ENCODE peak calls at places on chromosomes 16 and 17, in ten cellular contexts. Q is A673, J is MM.1S, W is GM23248, P is K562, O is GM23338, X is PC-3, V is PC-9, C is fibroblast of lung, Y is GM12878. F is an unnamed sample.

GRCh38 chr16:76360384-76360783 is 83.2 kb downstream of the CNTNAP4 start:
- DNase-seq in Y (no peak), J (no peak), P (no peak), X (no peak), Q (no peak), C (no peak), O (no peak), V (no peak), W (no peak), F (no peak)

GRCh38 chr17:2335726-2336214 is 487 bp downstream of the TSR1 start:
- DNase-seq in P (no peak), V (peak), Q (no peak), J (no peak), W (peak), X (no peak), C (peak), Y (no peak), O (peak), F (peak)

GRCh38 chr17:50637829-50638571 is 3.3 kb downstream of the ABCC3 start:
- DNase-seq in Q (no peak), P (no peak), W (no peak), O (no peak), Y (no peak), V (no peak), C (no peak), X (peak), J (no peak), F (no peak)

GRCh38 chr17:5825717-5826330 is 241.5 kb upstream of the NLRP1 start:
- DNase-seq in P (no peak), C (peak), X (peak), Q (no peak), J (no peak), Y (no peak), W (no peak), V (no peak), O (no peak), F (no peak)

GRCh38 chr16:84315422-84315821 is 20.7 kb downstream of the WFDC1 start:
- DNase-seq in W (peak), Q (no peak), X (peak), J (no peak), Y (no peak), C (no peak), P (no peak), V (no peak), O (no peak), F (no peak)

GRCh38 chr17:73393381-73393780 is 81.6 kb upstream of the CDC42EP4 start:
- DNase-seq in O (no peak), P (no peak), J (no peak), Y (no peak), C (no peak), X (no peak), V (no peak), W (no peak), Q (no peak), F (no peak)

GRCh38 chr16:21611178-21611545 is 11.8 kb downstream of the METTL9 start:
- DNase-seq in Q (no peak), C (no peak), W (peak), O (no peak), X (peak), V (no peak), J (no peak), Y (no peak), P (no peak), F (no peak)

GRCh38 chr16:282944-283744 is at the start of gene PDIA2:
- DNase-seq in J (no peak), X (no peak), W (no peak), Q (no peak), O (no peak), P (no peak), V (no peak), C (no peak), Y (no peak), F (no peak)

GRCh38 chr16:559021-559380 is 1.2 kb upstream of the PRR35 start:
- DNase-seq in Q (no peak), O (no peak), W (no peak), J (no peak), X (no peak), P (no peak), V (no peak), Y (no peak), C (no peak), F (no peak)

GRCh38 chr17:45111838-45112237 is 20.5 kb downstream of the PLCD3 start:
- DNase-seq in V (no peak), O (no peak), W (no peak), J (no peak), P (no peak), Q (no peak), X (no peak), Y (no peak), C (no peak), F (no peak)

GRCh38 chr17:39929657-39930407 is 2.3 kb downstream of the LRRC3C start:
- DNase-seq in X (peak), W (peak), O (no peak), J (no peak), Y (no peak), C (peak), Q (no peak), P (no peak), V (peak), F (no peak)

GRCh38 chr16:84368327-84368996 is at the start of gene ATP2C2:
- DNase-seq in C (no peak), W (no peak), J (no peak), Y (no peak), V (peak), Q (no peak), O (peak), P (no peak), X (peak), F (peak)

GRCh38 chr17:63647065-63647725 is 25.0 kb downstream of the MAP3K3 start:
- DNase-seq in O (no peak), W (peak), Y (no peak), J (no peak), V (peak), C (peak), Q (no peak), X (peak), P (no peak), F (no peak)

GRCh38 chr16:14640538-14640937 is 7.8 kb downstream of the BFAR start:
- DNase-seq in Q (no peak), Y (no peak), X (no peak), J (no peak), V (no peak), W (no peak), O (no peak), C (no peak), P (no peak), F (no peak)

GRCh38 chr17:13114601-13115024 is 96.8 kb upstream of the ELAC2 start:
- DNase-seq in Q (peak), Y (no peak), P (peak), V (no peak), X (peak), O (peak), W (peak), C (peak), J (no peak), F (peak)

GRCh38 chr16:67260426-67261063 is 11.8 kb downstream of the SLC9A5 start:
- DNase-seq in W (peak), V (peak), J (peak), X (peak), O (peak), P (peak), C (peak), Q (no peak), Y (no peak), F (peak)

GRCh38 chr17:1577186-1577585 is 14.6 kb upstream of the PITPNA start:
- DNase-seq in C (peak), Q (peak), W (peak), P (no peak), V (peak), X (peak), J (no peak), O (peak), Y (no peak), F (no peak)

GRCh38 chr17:67245694-67246397 is 850 bp upstream of the HELZ start:
- DNase-seq in X (peak), J (no peak), Q (no peak), W (peak), O (peak), V (peak), P (peak), C (no peak), Y (no peak), F (peak)

GRCh38 chr17:47220531-47220999 is 11.4 kb downstream of the MYL4 start:
- DNase-seq in X (no peak), Q (no peak), Y (no peak), O (no peak), V (no peak), W (no peak), J (no peak), C (peak), P (no peak), F (no peak)

GRCh38 chr17:51224615-51225262 is 35.1 kb downstream of the MBTD1 start:
- DNase-seq in C (no peak), V (no peak), W (no peak), Y (no peak), J (no peak), X (no peak), Q (peak), P (no peak), O (no peak), F (no peak)

GRCh38 chr17:78915872-78916632 is 9.1 kb downstream of the TIMP2 start:
- DNase-seq in X (peak), Y (no peak), O (no peak), P (no peak), C (peak), W (peak), V (peak), Q (no peak), J (no peak), F (no peak)

GRCh38 chr16:4067262-4068001 is 48.8 kb downstream of the ADCY9 start:
- DNase-seq in Y (no peak), W (peak), X (no peak), Q (no peak), C (peak), V (no peak), O (no peak), J (no peak), P (no peak), F (no peak)

GRCh38 chr17:64448665-64449512 is at the start of gene MILR1:
- DNase-seq in V (peak), Y (peak), O (no peak), X (peak), Q (no peak), P (peak), J (peak), W (peak), C (peak), F (no peak)

GRCh38 chr17:22669721-22670120 is 977.4 kb downstream of the KCNJ18 start:
- DNase-seq in Y (no peak), V (no peak), O (no peak), X (peak), P (no peak), W (peak), C (no peak), J (no peak), Q (no peak), F (no peak)

GRCh38 chr17:3448059-3448630 is 14.5 kb upstream of the OR1E2 start:
- DNase-seq in O (no peak), X (no peak), V (no peak), Y (no peak), W (no peak), Q (no peak), P (no peak), C (no peak), J (no peak), F (no peak)

GRCh38 chr17:74201250-74201649 is 2.2 kb upstream of the RPL38 start:
- DNase-seq in Q (peak), V (no peak), Y (no peak), P (peak), O (no peak), C (no peak), X (peak), W (peak), J (no peak), F (no peak)

GRCh38 chr17:81069084-81069645 is 34.2 kb downstream of the BAIAP2 start:
- DNase-seq in V (no peak), P (no peak), X (no peak), Y (no peak), O (no peak), C (no peak), W (no peak), J (no peak), Q (no peak), F (no peak)

GRCh38 chr16:47026492-47026891 is 53.0 kb upstream of the DNAJA2 start:
- DNase-seq in P (no peak), X (no peak), Y (no peak), C (no peak), J (peak), V (no peak), Q (no peak), O (no peak), W (no peak), F (no peak)

GRCh38 chr17:8995711-8996110 is 25.6 kb upstream of the NTN1 start:
- DNase-seq in V (peak), W (no peak), J (no peak), X (no peak), C (no peak), P (no peak), Q (no peak), O (peak), Y (no peak), F (peak)

GRCh38 chr16:23186171-23186570 is 3.6 kb downstream of the SCNN1G start:
- DNase-seq in C (no peak), P (no peak), O (peak), V (no peak), Q (no peak), J (no peak), Y (no peak), X (no peak), W (no peak), F (no peak)

GRCh38 chr17:50712641-50713296 is 5.1 kb upstream of the ANKRD40 start:
- DNase-seq in Y (no peak), X (no peak), J (no peak), Q (no peak), P (no peak), O (no peak), W (no peak), V (no peak), C (no peak), F (no peak)

GRCh38 chr17:11742891-11743290 is 144.6 kb downstream of the DNAH9 start:
- DNase-seq in W (no peak), P (no peak), C (no peak), O (peak), Y (no peak), V (no peak), X (no peak), Q (peak), J (no peak), F (peak)

GRCh38 chr17:11736613-11737289 is 138.5 kb downstream of the DNAH9 start:
- DNase-seq in Q (no peak), P (peak), C (no peak), V (no peak), Y (no peak), W (no peak), X (no peak), J (peak), O (no peak), F (no peak)

GRCh38 chr17:11739848-11740247 is 141.6 kb downstream of the DNAH9 start:
- DNase-seq in P (no peak), Q (no peak), C (no peak), J (no peak), W (no peak), O (no peak), Y (no peak), V (no peak), X (no peak), F (no peak)

GRCh38 chr17:11737290-11737679 is 139.0 kb downstream of the DNAH9 start:
- DNase-seq in V (no peak), J (peak), W (no peak), Q (no peak), P (no peak), C (no peak), O (no peak), Y (no peak), X (no peak), F (no peak)

DNA sequence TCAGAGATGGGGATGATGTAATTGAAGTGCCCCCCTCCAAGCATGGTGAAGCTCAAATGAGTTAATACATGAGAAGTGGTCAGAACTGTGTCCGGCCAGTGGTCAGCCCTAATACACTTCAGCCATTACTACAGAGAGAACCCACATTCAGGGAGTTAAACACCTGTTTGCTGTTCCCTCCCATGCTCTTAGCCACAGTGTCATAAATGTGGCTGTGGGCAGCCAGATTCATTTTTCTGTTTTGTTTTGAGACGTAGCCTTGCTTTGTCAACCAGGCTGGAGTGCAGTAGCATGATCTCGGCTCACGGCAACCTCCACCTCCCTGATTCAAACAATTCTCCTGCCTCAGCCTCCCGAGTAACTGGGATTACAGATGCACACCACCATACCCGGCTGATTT is 139.9 kb downstream of the DNAH9 start:
- DNase-seq in P (no peak), J (peak), W (no peak), C (no peak), X (no peak), Y (no peak), O (no peak), Q (no peak), V (no peak), F (no peak)
- H3K27ac ChIP-seq in P (no peak), J (peak), W (no peak), C (no peak), X (no peak), Y (no peak), O (no peak), Q (no peak), V (no peak), F (no peak)

GRCh38 chr16:56195151-56195550 is 3.9 kb downstream of the GNAO1 start:
- DNase-seq in V (peak), O (no peak), Y (no peak), C (peak), Q (no peak), W (no peak), P (no peak), J (no peak), X (peak), F (no peak)
- TF ChIP-seq EZH2 in V (no peak), O (no peak), Y (no peak), C (no peak), Q (no peak), W (no peak), P (no peak), J (no peak), X (no peak), F (no peak)

GRCh38 chr16:51151951-51152663 is 1.0 kb upstream of the SALL1 start:
- DNase-seq in O (peak), V (no peak), Y (no peak), Q (peak), C (peak), P (no peak), J (no peak), X (no peak), W (peak), F (peak)
- H3K4me3 ChIP-seq in O (peak), V (no peak), Y (no peak), Q (peak), C (peak), P (no peak), J (no peak), X (no peak), W (peak), F (peak)

GRCh38 chr17:75570034-75570676 is 17.4 kb upstream of the MYO15B start:
- DNase-seq in Y (no peak), J (no peak), X (no peak), O (no peak), V (no peak), C (no peak), Q (no peak), W (no peak), P (no peak), F (no peak)

GRCh38 chr17:75571885-75572215 is 15.8 kb upstream of the MYO15B start:
- DNase-seq in X (no peak), C (no peak), O (no peak), Y (no peak), V (no peak), J (no peak), W (no peak), P (no peak), Q (no peak), F (no peak)

GRCh38 chr17:75572713-75573539 is 14.7 kb upstream of the MYO15B start:
- DNase-seq in Q (no peak), Y (no peak), O (no peak), X (no peak), W (no peak), J (no peak), P (no peak), C (no peak), V (no peak), F (no peak)

GRCh38 chr17:75570772-75571171 is 16.8 kb upstream of the MYO15B start:
- DNase-seq in Y (no peak), J (no peak), W (no peak), P (no peak), O (no peak), C (no peak), V (no peak), Q (no peak), X (no peak), F (no peak)

DNA sequence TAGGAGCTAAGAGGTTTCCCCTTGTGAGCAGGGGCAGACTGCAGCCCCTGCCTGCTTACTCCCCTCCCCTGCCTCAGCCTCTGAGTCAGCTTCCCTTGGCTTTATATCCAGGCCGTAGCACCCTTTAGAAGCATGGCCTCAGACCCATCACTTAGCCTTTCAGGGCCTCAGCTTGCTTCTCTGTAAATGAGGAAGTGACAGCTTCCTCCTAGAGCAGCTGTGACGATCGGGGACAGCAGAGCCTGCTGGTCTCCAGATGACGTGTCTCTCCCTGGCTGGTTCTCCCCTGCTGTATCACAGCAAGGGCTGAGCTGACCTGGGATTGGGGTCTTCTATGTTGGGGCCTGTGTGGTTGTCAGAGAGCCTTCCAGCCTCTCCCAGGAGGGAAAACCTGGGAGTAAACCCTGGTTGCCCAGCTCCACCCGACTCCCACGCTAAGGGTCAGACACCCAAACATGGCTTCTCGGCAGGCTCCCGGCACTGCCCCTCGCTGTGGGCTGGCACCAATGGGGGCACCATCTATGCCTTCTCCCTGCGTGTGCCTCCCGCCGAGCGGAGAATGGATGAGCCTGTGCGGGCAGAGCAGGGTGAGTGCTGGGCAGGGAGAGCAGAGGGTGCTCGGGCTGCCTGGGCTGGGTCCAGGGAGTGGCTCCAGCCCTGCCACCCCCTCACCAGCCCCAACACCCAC is 16.3 kb upstream of the MYO15B start:
- DNase-seq in W (no peak), J (peak), O (no peak), V (no peak), Y (peak), X (no peak), P (peak), Q (no peak), C (peak), F (no peak)
- H3K27ac ChIP-seq in W (no peak), J (peak), O (no peak), V (no peak), Y (peak), X (no peak), P (peak), Q (no peak), C (no peak), F (no peak)

GRCh38 chr16:61921373-61921772 is 114.9 kb downstream of the CDH8 start:
- DNase-seq in Y (no peak), O (no peak), Q (no peak), X (no peak), V (no peak), P (no peak), W (no peak), C (no peak), J (no peak), F (no peak)

GRCh38 chr16:61926766-61927165 is 109.5 kb downstream of the CDH8 start:
- DNase-seq in Q (peak), O (no peak), X (peak), W (peak), Y (no peak), P (no peak), V (no peak), J (no peak), C (peak), F (no peak)

GRCh38 chr16:61923629-61924028 is 112.6 kb downstream of the CDH8 start:
- DNase-seq in J (no peak), X (no peak), W (no peak), Q (no peak), V (no peak), Y (no peak), C (no peak), P (no peak), O (no peak), F (no peak)
- TF ChIP-seq EZH2 in J (no peak), X (no peak), W (no peak), Q (no peak), V (no peak), Y (no peak), C (no peak), P (no peak), O (no peak), F (no peak)

GRCh38 chr16:30893082-30893743 is 664 bp downstream of the BCL7C start:
- DNase-seq in J (peak), X (no peak), V (no peak), W (peak), Q (no peak), C (no peak), P (no peak), O (peak), Y (no peak), F (peak)

GRCh38 chr16:30893744-30894539 is at the start of gene BCL7C:
- DNase-seq in W (peak), V (peak), P (peak), Q (peak), X (peak), C (peak), J (peak), O (peak), Y (no peak), F (peak)

GRCh38 chr16:30895592-30896202 is 717 bp upstream of the CTF1 start:
- DNase-seq in V (no peak), J (no peak), P (peak), X (peak), Y (no peak), Q (no peak), C (no peak), O (no peak), W (no peak), F (no peak)

GRCh38 chr16:30896203-30896889 is at the start of gene CTF1:
- DNase-seq in Q (peak), X (peak), Y (no peak), J (no peak), C (peak), V (peak), P (peak), W (peak), O (peak), F (peak)

GRCh38 chr16:30894540-30895368 is 877 bp upstream of the BCL7C start:
- DNase-seq in C (no peak), Q (no peak), Y (no peak), P (no peak), X (peak), V (no peak), O (no peak), W (peak), J (no peak), F (no peak)
- H3K4me3 ChIP-seq in C (peak), Q (peak), Y (peak), P (peak), X (peak), V (peak), O (peak), W (peak), J (peak), F (peak)

F was measured in neural progenitor cell.